ENCODE peak calls at places on chromosomes 13 and 19, in six cellular contexts. Y is A549, L is neural progenitor cell, Z is OCI-LY7, J is ovary, W is heart right ventricle. U is an unnamed sample.

GRCh38 chr13:99974939-99975561 is 3.5 kb upstream of the ZIC5 start:
- DNase-seq in L (peak; percentile 53), J (no peak), Z (no peak), W (no peak), Y (no peak), U (peak; percentile 78)

GRCh38 chr13:68523838-68524424 is 1293.8 kb upstream of the PCDH9 start:
- DNase-seq in W (no peak), Y (no peak), J (no peak), Z (no peak), L (no peak), U (no peak)

GRCh38 chr13:32320528-32320927 is 5.2 kb downstream of the BRCA2 start:
- DNase-seq in L (no peak), W (no peak), Z (no peak), Y (no peak), J (no peak), U (no peak)

GRCh38 chr13:40819797-40820315 is 30.4 kb downstream of the SLC25A15 start:
- DNase-seq in Z (no peak), L (no peak), Y (no peak), J (no peak), W (no peak), U (no peak)

GRCh38 chr13:106619688-106620555 is 52.0 kb upstream of the ARGLU1 start:
- DNase-seq in L (peak; percentile 79), W (peak; percentile 53), J (peak; percentile 51), Z (peak; percentile 45), Y (peak; percentile 51), U (peak; percentile 73)

GRCh38 chr19:18300930-18301717 is 19.7 kb upstream of the JUND start:
- DNase-seq in Z (no peak), L (no peak), J (peak; percentile 78), Y (peak; percentile 88), W (peak; percentile 84), U (peak; percentile 54)

GRCh38 chr19:3404324-3405260 is 38.2 kb downstream of the NFIC start:
- DNase-seq in L (no peak), J (peak; percentile 92), Y (no peak), W (peak; percentile 93), Z (no peak), U (peak; percentile 60)

GRCh38 chr19:35107541-35107939 is 8.1 kb upstream of the FXYD3 start:
- DNase-seq in Z (no peak), J (no peak), Y (peak; percentile 55), L (no peak), W (no peak), U (no peak)

GRCh38 chr19:13052447-13053232 is 50.0 kb downstream of the LYL1 start:
- DNase-seq in J (no peak), L (no peak), W (no peak), Y (no peak), Z (no peak), U (no peak)

GRCh38 chr19:8358948-8359347 is 5.0 kb upstream of the ANGPTL4 start:
- DNase-seq in L (no peak), Y (no peak), W (no peak), Z (no peak), J (no peak), U (no peak)

GRCh38 chr13:35826626-35827254 is 304.4 kb downstream of the DCLK1 start:
- DNase-seq in Y (peak; percentile 11), J (no peak), W (no peak), L (no peak), Z (peak; percentile 8), U (peak; percentile 79)

GRCh38 chr13:106911602-106912001 is 343.7 kb upstream of the ARGLU1 start:
- DNase-seq in J (no peak), Z (no peak), L (no peak), Y (no peak), W (no peak), U (no peak)

GRCh38 chr19:51807111-51807701 is 12.2 kb downstream of the FPR3 start:
- DNase-seq in Y (no peak), J (no peak), Z (no peak), L (no peak), W (no peak), U (peak; percentile 73)

GRCh38 chr13:106561551-106562170 is 6.3 kb downstream of the ARGLU1 start:
- DNase-seq in Z (no peak), L (peak; percentile 55), J (no peak), W (peak; percentile 52), Y (no peak), U (no peak)

GRCh38 chr19:1882089-1882785 is 3.1 kb downstream of the ABHD17A start:
- DNase-seq in W (no peak), Z (peak; percentile 79), J (no peak), L (peak; percentile 36), Y (no peak), U (no peak)

GRCh38 chr19:3821857-3822364 is 35.7 kb upstream of the MATK start:
- DNase-seq in W (peak; percentile 38), Z (peak; percentile 58), Y (peak; percentile 67), J (peak; percentile 42), L (peak; percentile 81), U (peak; percentile 95)

GRCh38 chr13:85521586-85521985 is 277.6 kb downstream of the SLITRK6 start:
- DNase-seq in J (no peak), Y (no peak), W (no peak), L (no peak), Z (no peak), U (no peak)

GRCh38 chr19:51560339-51560738 is 10.7 kb upstream of the ZNF175 start:
- DNase-seq in W (no peak), L (no peak), Y (no peak), J (no peak), Z (no peak), U (no peak)

GRCh38 chr13:35527451-35527850 is 51.0 kb upstream of the MAB21L1 start:
- DNase-seq in Z (no peak), J (no peak), W (no peak), L (no peak), Y (no peak), U (no peak)

GRCh38 chr13:77599351-77599750 is 63.8 kb downstream of the SCEL start:
- DNase-seq in Y (no peak), Z (no peak), L (no peak), W (no peak), J (no peak), U (no peak)

GRCh38 chr13:113219311-113219940 is 10.0 kb downstream of the CUL4A start:
- DNase-seq in Z (no peak), L (no peak), Y (no peak), W (no peak), J (no peak), U (peak; percentile 51)

GRCh38 chr13:66560189-66560588 is 669.9 kb downstream of the PCDH9 start:
- DNase-seq in L (no peak), W (no peak), Z (no peak), Y (peak; percentile 21), J (no peak), U (no peak)
- H3K27ac ChIP-seq in L (no peak overlapping the region), W (no peak overlapping the region), Z (no peak overlapping the region), Y (peak overlapping the region; percentile 35), J (no peak overlapping the region), U (no peak overlapping the region)

GRCh38 chr19:38388310-38389100 is at the start of gene SPRED3:
- DNase-seq in W (no peak), J (peak; percentile 44), L (peak; percentile 91), Y (peak; percentile 78), Z (no peak), U (no peak)

GRCh38 chr19:38391911-38392464 is 3.5 kb downstream of the SPRED3 start:
- DNase-seq in Z (no peak), Y (no peak), L (no peak), W (no peak), J (no peak), U (no peak)

GRCh38 chr19:38387550-38388309 is at the start of gene GGN:
- DNase-seq in J (peak; percentile 81), Y (peak; percentile 98), L (peak; percentile 99), W (peak; percentile 77), Z (peak; percentile 92), U (peak; percentile 99)

GRCh38 chr19:38389101-38389925 is 816 bp downstream of the SPRED3 start:
- DNase-seq in W (no peak), J (no peak), Z (no peak), Y (peak; percentile 53), L (peak; percentile 72), U (peak; percentile 82)

DNA sequence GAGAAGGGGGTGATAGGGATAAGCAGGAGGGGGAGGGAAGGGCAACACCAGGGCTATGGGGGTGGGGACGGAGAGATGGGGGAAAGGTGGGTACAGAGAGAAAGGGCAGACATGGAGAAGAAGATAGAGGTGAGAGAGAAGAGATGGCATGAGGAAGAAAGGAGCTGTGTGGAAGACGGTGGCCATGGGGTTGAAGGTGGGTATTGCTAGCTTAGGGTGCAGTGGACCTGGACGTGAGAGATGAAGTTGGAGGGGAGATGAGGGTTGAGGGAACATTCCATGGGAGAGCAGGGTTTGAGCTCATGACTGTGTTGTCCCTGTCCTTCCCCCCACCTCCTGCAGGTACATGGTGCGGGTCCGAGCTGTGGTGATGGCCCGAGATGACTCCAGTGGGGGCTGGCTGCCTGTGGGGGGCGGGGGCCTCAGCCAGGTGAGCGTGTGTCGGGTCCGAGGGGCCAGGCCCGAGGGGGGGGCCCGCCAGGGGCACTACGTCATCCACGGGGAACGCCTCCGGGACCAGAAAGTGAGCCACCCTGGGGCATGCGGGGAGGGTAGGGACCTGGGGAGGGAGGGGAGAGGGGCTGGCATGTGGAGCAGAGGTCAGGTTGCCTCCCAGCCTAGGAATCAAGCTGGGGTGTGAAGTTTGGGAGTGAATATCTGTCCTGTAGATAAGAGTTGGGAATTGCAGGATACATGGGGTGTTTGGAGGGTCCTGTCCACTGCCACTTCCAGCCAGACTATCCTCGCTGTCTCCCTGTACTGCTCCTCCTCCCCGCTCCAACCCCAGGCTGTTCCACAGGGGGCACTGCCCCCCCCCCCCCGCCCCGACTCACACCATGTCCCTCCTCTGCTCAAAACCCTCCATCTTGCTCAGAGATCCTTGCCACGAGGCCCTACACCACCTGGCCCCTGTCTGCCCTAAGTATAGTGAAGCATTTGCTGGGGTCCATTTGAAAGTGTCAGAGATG is 1.7 kb downstream of the SPRED3 start:
- DNase-seq in Y (no peak), W (no peak), L (no peak), Z (no peak), J (no peak), U (peak; percentile 62)
- H3K4me3 ChIP-seq in Y (peak overlapping the region; percentile 61), W (peak overlapping the region; percentile 57), L (peak overlapping the region; percentile 75), Z (no peak overlapping the region), J (no peak overlapping the region), U (peak overlapping the region; percentile 29)

DNA sequence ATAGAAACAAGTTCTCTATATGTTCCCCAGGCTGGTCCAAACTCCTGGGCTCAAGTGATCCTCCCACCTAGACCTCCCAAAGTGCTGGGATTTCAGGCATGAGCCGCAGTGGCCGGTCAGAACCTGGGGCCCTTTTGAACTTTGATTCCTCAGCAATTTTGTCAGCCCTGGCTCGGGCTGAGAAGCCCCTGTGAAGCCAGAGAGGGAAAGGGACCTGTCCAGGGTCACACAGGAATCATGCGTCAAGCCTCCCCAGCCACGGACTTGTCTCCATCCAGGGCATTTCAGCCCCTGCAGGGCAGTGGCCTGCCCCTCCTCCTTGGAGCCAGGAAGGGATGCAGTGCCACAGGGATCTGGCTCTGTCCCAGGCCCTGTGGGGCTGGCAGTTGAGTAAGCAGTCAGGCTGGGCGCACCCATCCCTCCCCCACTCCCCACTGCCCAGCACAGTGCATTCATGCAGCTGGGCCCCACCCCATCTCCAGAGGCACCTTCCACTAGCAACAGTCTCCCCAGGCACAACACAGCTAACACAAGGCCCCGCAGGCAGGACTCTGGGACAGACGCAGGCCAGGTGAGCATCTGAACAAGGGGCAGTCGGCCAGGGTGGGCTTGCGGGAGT is at the start of gene CAPS:
- DNase-seq in W (no peak), Z (no peak), L (no peak), Y (peak; percentile 50), J (no peak), U (no peak)
- H3K27ac ChIP-seq in W (no peak within 1 kb of the TSS), Z (no peak within 1 kb of the TSS), L (no peak within 1 kb of the TSS), Y (peak within 1 kb of the TSS; percentile 76), J (no peak within 1 kb of the TSS), U (no peak within 1 kb of the TSS)

DNA sequence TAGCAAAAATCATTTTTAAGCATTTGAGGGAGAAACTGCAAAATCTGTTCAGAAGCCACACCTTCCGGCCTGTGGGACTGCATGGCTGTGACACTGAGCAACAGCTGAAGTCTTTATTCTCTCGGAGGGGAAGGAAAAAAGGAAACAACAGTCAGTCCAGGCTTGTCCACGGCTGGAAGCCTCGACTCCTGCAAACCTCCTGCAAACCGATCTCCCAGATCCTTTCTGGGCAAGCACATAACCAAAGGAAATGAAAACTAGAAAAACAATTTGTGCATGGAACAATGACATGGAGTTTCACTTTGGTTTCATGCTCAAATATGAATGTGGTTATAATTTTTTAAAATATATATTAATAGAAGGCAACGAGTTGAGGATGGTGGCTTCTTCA is 1.0 kb downstream of the COL4A1 start:
- DNase-seq in W (no peak), L (no peak), Z (no peak), Y (no peak), J (no peak), U (peak; percentile 36)
- H3K4me3 ChIP-seq in W (peak overlapping the region; percentile 95), L (peak overlapping the region; percentile 94), Z (no peak overlapping the region), Y (peak overlapping the region; percentile 92), J (peak overlapping the region; percentile 85), U (peak overlapping the region; percentile 92)